ENCODE peak calls at places on chromosome 7, in four cellular contexts. W, V, T and N are unnamed samples. For H3K4me1, the result is how much of the 10 kb centered on the place peaks cover.

GRCh38 chr7:28062197-28062988 is 118.2 kb downstream of the JAZF1 start:
- DNase-seq in W (peak), V (peak), T (peak), N (peak)

GRCh38 chr7:89246196-89246595 is 450.7 kb upstream of the TEX47 start:
- DNase-seq in W (no peak), V (no peak), T (no peak), N (no peak)

GRCh38 chr7:84025332-84025927 is 169.2 kb downstream of the SEMA3A start:
- DNase-seq in W (no peak), V (no peak), T (peak), N (no peak)

GRCh38 chr7:22854158-22855048 is 31.8 kb upstream of the TOMM7 start:
- DNase-seq in W (peak), V (peak), T (peak), N (peak)

GRCh38 chr7:74306737-74307469 is 17.7 kb downstream of the CLIP2 start:
- DNase-seq in W (peak), V (peak), T (peak), N (no peak)

GRCh38 chr7:153934048-153934447 is 118.2 kb upstream of the DPP6 start:
- DNase-seq in W (no peak), V (no peak), T (no peak), N (no peak)

GRCh38 chr7:78345979-78346378 is 547.4 kb downstream of the PHTF2 start:
- DNase-seq in W (no peak), V (no peak), T (no peak), N (no peak)

GRCh38 chr7:77537136-77537594 is at the start of gene PTPN12:
- DNase-seq in W (peak), V (peak), T (no peak), N (no peak)

GRCh38 chr7:151856516-151856915 is 20.4 kb downstream of the PRKAG2 start:
- DNase-seq in W (no peak), V (no peak), T (no peak), N (no peak)

GRCh38 chr7:28411876-28412662 is at the start of gene CREB5:
- DNase-seq in W (no peak), V (no peak), T (no peak), N (no peak)

GRCh38 chr7:97871659-97872024 is 566 bp downstream of the ASNS start:
- DNase-seq in W (no peak), V (no peak), T (no peak), N (peak)

GRCh38 chr7:57370066-57370738 is 79.8 kb upstream of the ZNF716 start:
- DNase-seq in W (no peak), V (no peak), T (no peak), N (no peak)

GRCh38 chr7:102185796-102186195 is 100.9 kb upstream of the SH2B2 start:
- DNase-seq in W (no peak), V (no peak), T (no peak), N (no peak)

GRCh38 chr7:77797734-77798393 is 370 bp downstream of the TMEM60 start:
- DNase-seq in W (no peak), V (no peak), T (no peak), N (no peak)

GRCh38 chr7:84484502-84485079 is 290.0 kb upstream of the SEMA3A start:
- DNase-seq in W (no peak), V (no peak), T (no peak), N (no peak)

GRCh38 chr7:40220421-40220911 is 85.7 kb downstream of the SUGCT start:
- DNase-seq in W (no peak), V (no peak), T (peak), N (no peak)

GRCh38 chr7:71465741-71466189 is 333.8 kb downstream of the GALNT17 start:
- DNase-seq in W (no peak), V (no peak), T (no peak), N (no peak)

GRCh38 chr7:20199015-20199737 is 18.0 kb downstream of the MACC1 start:
- DNase-seq in W (no peak), V (peak), T (peak), N (no peak)

GRCh38 chr7:12403287-12404181 is at the start of gene VWDE:
- DNase-seq in W (no peak), V (no peak), T (peak), N (peak)

GRCh38 chr7:97149843-97150242 is 32.3 kb downstream of the SDHAF3 start:
- DNase-seq in W (no peak), V (no peak), T (no peak), N (no peak)

GRCh38 chr7:113197274-113197673 is 78.9 kb upstream of the SMIM30 start:
- DNase-seq in W (no peak), V (no peak), T (peak), N (no peak)

GRCh38 chr7:36165059-36165458 is 12.0 kb downstream of the EEPD1 start:
- DNase-seq in W (no peak), V (no peak), T (peak), N (no peak)
- H3K4me1 ChIP-seq in W (under half), V (under half), T (under half), N (under half)

GRCh38 chr7:127551941-127552340 is 33.5 kb downstream of the GCC1 start:
- DNase-seq in W (no peak), V (no peak), T (no peak), N (no peak)
- H3K27ac ChIP-seq in W (no peak), V (no peak), T (no peak), N (no peak)

DNA sequence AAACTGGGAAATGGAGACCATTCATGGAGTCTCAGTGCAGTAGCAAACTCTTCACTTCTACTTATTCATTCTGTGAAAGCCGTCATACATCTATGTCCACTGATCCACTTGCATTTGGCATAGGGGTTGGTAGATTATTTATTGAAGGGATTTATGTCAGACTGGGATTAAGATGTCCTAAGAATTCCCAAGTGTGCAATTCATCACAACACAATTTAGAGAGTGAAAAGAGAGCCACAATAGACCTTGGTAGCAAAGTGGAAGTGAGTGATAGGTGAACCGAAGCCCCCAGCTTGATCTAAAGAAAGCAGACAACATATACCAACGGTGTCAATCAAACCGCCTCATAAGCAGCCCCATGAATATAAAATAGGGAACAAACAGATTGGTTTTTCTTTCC is 234.4 kb downstream of the CACNA2D1 start:
- DNase-seq in W (no peak), V (no peak), T (no peak), N (no peak)
- H3K4me1 ChIP-seq in W (under half), V (under half), T (under half), N (under half)

GRCh38 chr7:107056728-107057473 is 12.4 kb downstream of the PRKAR2B start:
- DNase-seq in W (no peak), V (no peak), T (no peak), N (no peak)
- H3K27ac ChIP-seq in W (no peak), V (no peak), T (peak), N (no peak)

DNA sequence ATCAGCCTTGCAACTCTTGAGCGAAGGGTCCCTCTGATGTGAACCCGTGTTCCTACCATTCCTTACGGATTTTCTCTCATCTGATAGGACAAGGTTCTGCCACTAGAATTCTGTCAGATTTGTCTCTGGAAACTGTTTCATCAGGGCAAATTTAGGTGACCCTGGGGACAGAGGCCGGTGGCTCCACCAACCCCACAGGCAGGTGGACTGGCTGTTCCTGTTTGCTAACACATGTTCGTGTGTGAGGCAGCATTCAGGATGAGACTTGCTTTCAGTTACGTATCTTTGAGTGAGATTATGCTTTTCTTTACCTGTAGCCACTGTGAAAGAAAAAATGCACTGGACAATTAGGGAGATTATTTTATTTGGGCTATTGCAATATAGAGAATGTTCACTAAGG is 449.9 kb downstream of the INHBA start:
- DNase-seq in W (no peak), V (no peak), T (no peak), N (no peak)
- H3K4me1 ChIP-seq in W (under half), V (under half), T (under half), N (under half)

GRCh38 chr7:25665346-25665745 is 437.1 kb upstream of the NPVF start:
- DNase-seq in W (peak), V (no peak), T (no peak), N (no peak)

GRCh38 chr7:25665903-25666670 is 437.8 kb upstream of the NPVF start:
- DNase-seq in W (no peak), V (no peak), T (no peak), N (no peak)

GRCh38 chr7:25662881-25663588 is 434.7 kb upstream of the NPVF start:
- DNase-seq in W (peak), V (no peak), T (no peak), N (no peak)

GRCh38 chr7:25663877-25664276 is 435.6 kb upstream of the NPVF start:
- DNase-seq in W (no peak), V (no peak), T (peak), N (no peak)

GRCh38 chr7:25664593-25664992 is 436.3 kb upstream of the NPVF start:
- DNase-seq in W (no peak), V (no peak), T (no peak), N (no peak)
- H3K27ac ChIP-seq in W (no peak), V (no peak), T (no peak), N (no peak)

GRCh38 chr7:6399351-6399750 is 48.4 kb downstream of the DAGLB start:
- DNase-seq in W (no peak), V (no peak), T (no peak), N (no peak)
- H3K4me1 ChIP-seq in W (under half), V (under half), T (under half), N (under half)

GRCh38 chr7:135928136-135928535 is 49.0 kb downstream of the MTPN start:
- DNase-seq in W (no peak), V (no peak), T (no peak), N (no peak)

GRCh38 chr7:135922263-135922662 is 54.9 kb downstream of the MTPN start:
- DNase-seq in W (no peak), V (no peak), T (no peak), N (no peak)

GRCh38 chr7:135923700-135924261 is 53.4 kb downstream of the MTPN start:
- DNase-seq in W (no peak), V (no peak), T (peak), N (no peak)

GRCh38 chr7:135924302-135924701 is 52.9 kb downstream of the MTPN start:
- DNase-seq in W (no peak), V (no peak), T (no peak), N (no peak)

DNA sequence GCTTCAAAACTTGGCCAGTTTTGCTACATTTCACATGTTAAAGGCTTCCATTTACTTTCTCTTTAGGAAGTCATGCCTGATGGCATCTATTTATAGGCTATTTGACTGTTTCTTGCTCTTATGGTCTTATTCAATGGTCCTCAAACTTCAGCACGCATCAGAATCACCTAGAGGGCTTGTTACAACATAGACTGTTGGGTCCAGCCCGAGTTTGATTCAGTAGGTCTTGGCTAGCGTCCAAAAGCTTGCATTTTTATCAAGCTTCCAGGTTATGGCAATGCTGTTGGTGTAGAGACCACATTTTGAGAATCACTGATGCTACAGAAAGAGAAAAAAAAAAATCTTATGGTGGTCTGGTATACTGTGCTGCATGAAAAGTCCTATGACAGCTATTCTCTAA is 52.0 kb downstream of the MTPN start:
- DNase-seq in W (no peak), V (no peak), T (peak), N (no peak)
- H3K27ac ChIP-seq in W (no peak), V (no peak), T (peak), N (no peak)

GRCh38 chr7:106045592-106045991 is 66.5 kb downstream of the SYPL1 start:
- DNase-seq in W (no peak), V (no peak), T (peak), N (no peak)

GRCh38 chr7:106045139-106045538 is 67.0 kb downstream of the SYPL1 start:
- DNase-seq in W (no peak), V (no peak), T (no peak), N (no peak)

GRCh38 chr7:106047818-106048490 is 64.2 kb downstream of the SYPL1 start:
- DNase-seq in W (no peak), V (no peak), T (no peak), N (no peak)

GRCh38 chr7:106048621-106049020 is 63.5 kb downstream of the SYPL1 start:
- DNase-seq in W (peak), V (no peak), T (no peak), N (no peak)

GRCh38 chr7:106047146-106047545 is 65.0 kb downstream of the SYPL1 start:
- DNase-seq in W (no peak), V (no peak), T (no peak), N (no peak)
- H3K4me1 ChIP-seq in W (under half), V (under half), T (under half), N (under half)